ENCODE peak calls at places on chromosomes 16 and 17, in ten cellular contexts. P is lung, Y is left ventricle myocardium inferior, I is cardiac fibroblast, N is choroid plexus epithelial cell, W is AG04450, V is GM23338, Z is heart right ventricle, T is ovary, K is HCT116. U is an unnamed sample.

GRCh38 chr17:41624208-41625101 is at the start of gene KRT17:
- DNase-seq in P (no peak), W (no peak), V (peak), T (no peak), Y (no peak), N (no peak), Z (no peak), I (no peak), K (no peak), U (no peak)

GRCh38 chr17:11943759-11944347 is 53.4 kb downstream of the ZNF18 start:
- DNase-seq in K (no peak), N (no peak), V (no peak), Z (no peak), I (no peak), P (no peak), T (no peak), W (no peak), Y (no peak), U (no peak)

GRCh38 chr17:57924677-57925076 is 30.5 kb downstream of the CUEDC1 start:
- DNase-seq in N (no peak), Z (peak), I (no peak), W (no peak), Y (no peak), P (no peak), T (no peak), K (no peak), V (no peak), U (no peak)

GRCh38 chr17:65020284-65020683 is 36.3 kb downstream of the GNA13 start:
- DNase-seq in T (no peak), K (no peak), W (peak), I (peak), Y (no peak), N (peak), P (no peak), Z (no peak), V (no peak), U (peak)

GRCh38 chr17:17032131-17032692 is 10.0 kb upstream of the MPRIP start:
- DNase-seq in I (peak), P (no peak), Y (peak), T (no peak), V (no peak), Z (peak), N (peak), K (no peak), W (no peak), U (peak)

GRCh38 chr16:27286446-27286845 is 17.9 kb upstream of the NSMCE1 start:
- DNase-seq in T (no peak), Y (no peak), W (peak), P (no peak), Z (peak), I (peak), N (peak), V (no peak), K (no peak), U (peak)

GRCh38 chr17:76000755-76001521 is at the start of gene CDK3:
- DNase-seq in I (no peak), Z (no peak), T (no peak), N (no peak), V (no peak), Y (no peak), W (no peak), K (no peak), P (no peak), U (no peak)

GRCh38 chr16:88634994-88635670 is 3.2 kb upstream of the IL17C start:
- DNase-seq in N (no peak), W (no peak), K (no peak), T (no peak), Y (no peak), Z (no peak), V (no peak), P (no peak), I (no peak), U (no peak)

GRCh38 chr17:7839199-7839889 is 5.3 kb downstream of the KDM6B start:
- DNase-seq in P (peak), T (peak), V (no peak), W (no peak), K (no peak), Z (no peak), N (no peak), Y (no peak), I (no peak), U (no peak)

GRCh38 chr17:74429604-74430384 is 2.1 kb upstream of the GPRC5C start:
- DNase-seq in T (peak), K (no peak), W (no peak), Y (no peak), Z (peak), P (no peak), I (no peak), N (no peak), V (peak), U (no peak)

GRCh38 chr17:55576237-55576998 is 65.2 kb upstream of the SMIM36 start:
- DNase-seq in K (peak), Z (peak), T (peak), I (peak), P (no peak), V (no peak), W (peak), Y (no peak), N (peak), U (peak)

GRCh38 chr17:8781784-8782575 is 17.2 kb downstream of the MFSD6L start:
- DNase-seq in N (no peak), T (no peak), W (no peak), I (no peak), Y (no peak), K (no peak), Z (no peak), V (peak), P (no peak), U (no peak)

GRCh38 chr16:24838554-24839266 is 7.1 kb upstream of the SLC5A11 start:
- DNase-seq in V (no peak), Y (no peak), N (peak), T (no peak), W (no peak), I (peak), Z (no peak), K (no peak), P (no peak), U (peak)

GRCh38 chr16:11896776-11897175 is 19.0 kb downstream of the GSPT1 start:
- DNase-seq in P (no peak), V (no peak), Z (no peak), I (peak), K (no peak), Y (no peak), W (peak), N (peak), T (no peak), U (peak)

GRCh38 chr17:75034236-75034908 is 12.4 kb downstream of the ATP5PD start:
- DNase-seq in Y (peak), P (peak), W (peak), N (peak), Z (peak), K (peak), I (peak), T (peak), V (peak), U (peak)

GRCh38 chr16:88384222-88385111 is 1.7 kb downstream of the ZNF469 start:
- DNase-seq in W (no peak), I (no peak), P (no peak), K (no peak), V (no peak), N (no peak), Y (no peak), Z (no peak), T (no peak), U (no peak)

GRCh38 chr17:34125010-34125409 is 130.1 kb upstream of the CCL2 start:
- DNase-seq in Z (no peak), V (no peak), P (no peak), T (no peak), N (no peak), Y (no peak), I (no peak), W (no peak), K (no peak), U (no peak)

GRCh38 chr17:36657763-36658490 is 56.5 kb downstream of the MRM1 start:
- DNase-seq in P (no peak), Y (no peak), T (no peak), K (no peak), W (no peak), V (peak), I (no peak), Z (no peak), N (peak), U (no peak)

GRCh38 chr16:85166699-85167588 is 54.7 kb upstream of the CIBAR2 start:
- DNase-seq in Z (no peak), P (no peak), T (no peak), K (no peak), N (no peak), W (no peak), V (no peak), Y (no peak), I (no peak), U (no peak)

GRCh38 chr17:41786227-41787020 is at the start of gene JUP:
- DNase-seq in N (peak), Z (peak), W (peak), V (peak), I (peak), T (peak), K (peak), P (peak), Y (peak), U (peak)

GRCh38 chr16:17346774-17347569 is 123.8 kb downstream of the XYLT1 start:
- DNase-seq in K (no peak), N (no peak), V (no peak), W (no peak), I (no peak), P (no peak), Y (no peak), T (no peak), Z (no peak), U (no peak)

GRCh38 chr17:17902357-17902756 is 65.6 kb upstream of the SREBF1 start:
- DNase-seq in T (no peak), Y (no peak), W (no peak), K (no peak), V (peak), I (no peak), N (no peak), P (no peak), Z (no peak), U (no peak)

GRCh38 chr16:30395155-30395991 is at the start of gene ZNF48:
- DNase-seq in N (peak), Y (peak), W (peak), V (peak), P (peak), K (peak), I (peak), Z (peak), T (peak), U (peak)

GRCh38 chr17:871731-872517 is 89.8 kb downstream of the MRM3 start:
- DNase-seq in P (no peak), Y (no peak), N (no peak), I (no peak), V (no peak), T (no peak), W (no peak), K (no peak), Z (no peak), U (no peak)

GRCh38 chr17:28426081-28426519 is 20.1 kb upstream of the SLC46A1 start:
- DNase-seq in Z (no peak), T (no peak), W (no peak), K (no peak), P (no peak), V (peak), Y (no peak), I (peak), N (peak), U (no peak)

GRCh38 chr17:17849147-17849820 is 12.5 kb upstream of the SREBF1 start:
- DNase-seq in Y (peak), W (no peak), Z (peak), N (peak), K (no peak), P (peak), I (peak), T (peak), V (no peak), U (peak)

GRCh38 chr17:41678907-41679739 is 9.6 kb upstream of the EIF1 start:
- DNase-seq in P (peak), I (peak), N (peak), T (no peak), V (no peak), Z (peak), W (no peak), Y (no peak), K (no peak), U (peak)

GRCh38 chr16:85056211-85056748 is 28.7 kb downstream of the KIAA0513 start:
- DNase-seq in K (no peak), P (no peak), N (peak), W (no peak), V (peak), T (no peak), Y (no peak), Z (no peak), I (peak), U (no peak)

GRCh38 chr17:4944163-4944553 is 4.1 kb downstream of the RNF167 start:
- DNase-seq in V (peak), P (no peak), T (no peak), I (no peak), N (no peak), W (no peak), Z (no peak), Y (no peak), K (no peak), U (no peak)

GRCh38 chr17:282912-283882 is 69.4 kb downstream of the RPH3AL start:
- DNase-seq in K (no peak), I (no peak), W (no peak), N (no peak), T (peak), Y (no peak), Z (no peak), V (no peak), P (no peak), U (no peak)

GRCh38 chr17:28912281-28912937 is 9.5 kb upstream of the DHRS13 start:
- DNase-seq in P (no peak), Z (no peak), N (no peak), V (peak), W (no peak), T (no peak), Y (no peak), K (no peak), I (no peak), U (no peak)

GRCh38 chr16:73890524-73891500 is 405.8 kb upstream of the PSMD7 start:
- DNase-seq in Y (no peak), N (peak), I (peak), Z (no peak), K (no peak), V (peak), W (no peak), P (no peak), T (no peak), U (no peak)

GRCh38 chr17:66175892-66176291 is 16.0 kb downstream of the CEP112 start:
- DNase-seq in V (no peak), Z (no peak), P (no peak), Y (no peak), K (no peak), I (peak), N (no peak), T (no peak), W (no peak), U (no peak)

GRCh38 chr17:72295916-72296315 is 175.1 kb downstream of the SOX9 start:
- DNase-seq in I (no peak), W (no peak), Y (no peak), P (no peak), N (no peak), K (no peak), V (no peak), T (no peak), Z (no peak), U (no peak)
- H3K4me3 ChIP-seq in I (no peak), W (no peak), Y (no peak), P (no peak), N (no peak), K (no peak), V (no peak), T (no peak), Z (no peak), U (no peak)

GRCh38 chr16:4404967-4405696 is 11.3 kb downstream of the CORO7 start:
- DNase-seq in K (no peak), P (no peak), I (no peak), N (no peak), T (peak), Y (no peak), V (no peak), Z (no peak), W (no peak), U (no peak)
- TF ChIP-seq CTCF in K (no peak), P (no peak), I (no peak), N (no peak), T (no peak), Y (no peak), V (no peak), Z (no peak), W (no peak), U (no peak)

GRCh38 chr17:20919990-20920812 is 122.6 kb downstream of the USP22 start:
- DNase-seq in T (no peak), N (no peak), V (no peak), I (no peak), P (no peak), Z (no peak), W (no peak), K (no peak), Y (no peak), U (no peak)

GRCh38 chr17:20922128-20922670 is 120.6 kb downstream of the USP22 start:
- DNase-seq in N (peak), W (no peak), Y (peak), Z (peak), V (no peak), I (peak), T (no peak), K (no peak), P (no peak), U (peak)

GRCh38 chr17:20914658-20915057 is 128.2 kb downstream of the USP22 start:
- DNase-seq in T (no peak), W (no peak), N (no peak), K (no peak), I (no peak), Y (no peak), V (no peak), Z (no peak), P (no peak), U (no peak)

GRCh38 chr17:20920813-20921199 is 122.0 kb downstream of the USP22 start:
- DNase-seq in W (no peak), N (peak), P (no peak), I (peak), Z (no peak), T (no peak), V (peak), K (no peak), Y (no peak), U (peak)

DNA sequence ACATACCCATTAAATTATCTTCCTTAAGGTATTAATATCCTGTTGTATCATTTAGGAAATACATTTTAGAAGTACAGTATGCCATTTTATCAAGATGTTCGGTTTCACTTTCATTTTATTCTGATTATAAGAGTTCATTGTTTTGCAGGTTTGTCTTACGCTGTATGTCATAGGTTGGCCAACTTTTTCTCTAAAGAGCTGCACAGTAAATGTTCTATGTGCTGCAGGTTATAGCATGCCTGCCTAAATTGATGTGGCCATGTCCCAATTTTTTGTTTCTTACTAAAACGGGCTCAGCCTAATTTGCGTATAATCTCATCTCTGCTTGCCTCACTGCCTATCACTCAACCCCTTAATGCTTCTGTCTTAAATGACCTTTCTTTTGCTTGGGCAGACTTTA is 126.4 kb downstream of the USP22 start:
- DNase-seq in I (no peak), W (no peak), T (no peak), Z (no peak), N (no peak), V (no peak), K (no peak), P (no peak), Y (no peak), U (no peak)
- H3K4me3 ChIP-seq in I (no peak), W (no peak), T (no peak), Z (no peak), N (no peak), V (no peak), K (no peak), P (no peak), Y (peak), U (no peak)

DNA sequence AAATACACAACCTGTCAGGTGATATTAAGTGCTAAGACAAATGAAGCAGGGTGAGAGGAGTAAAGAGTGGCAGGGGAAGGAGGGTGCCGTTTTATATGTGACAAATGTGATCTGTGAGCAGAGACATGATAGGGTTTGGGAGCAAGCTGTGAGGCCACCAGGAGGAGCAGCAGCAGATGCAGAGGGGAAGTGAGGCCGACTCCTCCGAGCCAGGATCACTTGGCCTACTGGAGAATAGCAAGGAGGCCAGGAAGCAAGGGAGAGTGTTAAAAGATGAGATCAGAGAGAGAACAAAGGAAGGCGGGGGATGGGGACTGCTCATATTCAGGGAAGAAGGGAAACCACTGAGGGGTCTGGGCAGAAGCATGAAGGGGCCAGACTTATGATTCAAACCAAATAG is 129.4 kb downstream of the TANGO6 start:
- DNase-seq in N (peak), I (peak), K (no peak), V (peak), P (no peak), W (peak), T (no peak), Z (peak), Y (no peak), U (peak)
- TF ChIP-seq CTCF in N (peak), I (peak), K (peak), V (peak), P (no peak), W (peak), T (no peak), Z (peak), Y (peak), U (peak)

GRCh38 chr17:40326014-40326831 is 17.2 kb downstream of the RARA start:
- DNase-seq in T (no peak), P (no peak), W (no peak), Y (peak), N (no peak), K (no peak), I (no peak), Z (peak), V (no peak), U (no peak)
- H3K4me3 ChIP-seq in T (no peak), P (no peak), W (no peak), Y (no peak), N (no peak), K (no peak), I (no peak), Z (no peak), V (no peak), U (no peak)

GRCh38 chr17:70037498-70037897 is 37.5 kb upstream of the KCNJ16 start:
- DNase-seq in Z (no peak), K (no peak), I (no peak), N (no peak), V (no peak), W (no peak), Y (no peak), T (no peak), P (no peak), U (no peak)
- TF ChIP-seq CTCF in Z (no peak), K (no peak), I (no peak), N (no peak), V (no peak), W (no peak), Y (no peak), T (no peak), P (no peak), U (no peak)

GRCh38 chr17:78724544-78724943 is 57.5 kb downstream of the CYTH1 start:
- DNase-seq in Y (no peak), T (no peak), P (no peak), K (no peak), I (no peak), W (no peak), V (peak), N (no peak), Z (peak), U (no peak)

GRCh38 chr17:78726471-78727010 is 55.5 kb downstream of the CYTH1 start:
- DNase-seq in V (no peak), N (no peak), Z (no peak), T (no peak), W (no peak), P (no peak), Y (no peak), I (no peak), K (no peak), U (no peak)

GRCh38 chr17:78724999-78725398 is 57.1 kb downstream of the CYTH1 start:
- DNase-seq in Y (no peak), P (no peak), N (no peak), V (no peak), W (no peak), Z (no peak), T (no peak), I (no peak), K (no peak), U (no peak)

GRCh38 chr17:78727057-78727456 is 55.0 kb downstream of the CYTH1 start:
- DNase-seq in T (no peak), K (no peak), V (no peak), Z (no peak), N (no peak), W (no peak), Y (no peak), I (no peak), P (no peak), U (no peak)

DNA sequence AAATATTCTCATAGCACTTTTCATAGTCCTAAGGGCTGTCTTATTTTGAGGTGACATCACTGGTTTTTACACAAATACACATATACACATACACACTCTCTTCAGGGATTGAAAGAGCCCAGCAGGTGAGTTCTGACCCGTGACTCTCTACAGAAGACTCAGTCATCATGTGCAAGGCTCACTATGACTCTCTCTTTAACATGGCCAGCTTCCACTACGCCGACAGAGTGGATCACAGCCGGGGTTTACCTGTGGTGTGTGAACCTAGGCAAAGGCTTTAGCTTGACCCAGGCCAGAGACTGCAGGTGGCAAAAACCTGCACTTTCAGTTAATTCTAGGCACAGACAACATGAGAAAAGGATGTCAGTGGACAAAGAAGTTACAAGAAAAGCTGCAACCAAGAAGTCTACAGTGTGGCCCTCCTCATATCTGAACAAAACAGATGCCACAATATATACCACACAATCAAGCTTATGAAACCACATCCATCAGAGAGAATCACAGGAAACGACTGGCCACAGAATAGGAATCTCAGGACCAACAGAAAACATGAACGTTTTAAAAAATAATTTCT is 56.5 kb downstream of the CYTH1 start:
- DNase-seq in P (no peak), W (no peak), K (no peak), I (no peak), T (no peak), Y (no peak), Z (no peak), V (no peak), N (no peak), U (no peak)
- H3K4me3 ChIP-seq in P (no peak), W (no peak), K (no peak), I (no peak), T (no peak), Y (no peak), Z (no peak), V (no peak), N (no peak), U (no peak)

U was measured in astrocyte of the spinal cord.